ENCODE peak calls at places on chromosomes 3 and 15, in four cellular contexts. D, M, J and C are unnamed samples.

GRCh38 chr3:24135280-24135679 is 190.2 kb downstream of the NR1D2 start:
- DNase-seq in D (no peak), M (no peak), J (no peak), C (no peak)

GRCh38 chr3:89971329-89971728 is 863.9 kb downstream of the EPHA3 start:
- DNase-seq in D (no peak), M (no peak), J (no peak), C (no peak)

GRCh38 chr15:68783226-68784054 is 37.3 kb downstream of the ANP32A start:
- DNase-seq in D (no peak), M (peak), J (no peak), C (no peak)

GRCh38 chr3:189458536-189458935 is 172.7 kb upstream of the TP63 start:
- DNase-seq in D (peak), M (no peak), J (peak), C (no peak)

GRCh38 chr15:68479870-68480269 is 47.9 kb upstream of the ITGA11 start:
- DNase-seq in D (peak), M (no peak), J (peak), C (no peak)

GRCh38 chr3:127059032-127059560 is 76.2 kb downstream of the PLXNA1 start:
- DNase-seq in D (no peak), M (no peak), J (peak), C (peak)

GRCh38 chr15:87349181-87349580 is 907.4 kb downstream of the NTRK3 start:
- DNase-seq in D (peak), M (no peak), J (peak), C (no peak)

GRCh38 chr3:69659180-69659915 is 79.9 kb upstream of the MITF start:
- DNase-seq in D (no peak), M (no peak), J (no peak), C (no peak)

GRCh38 chr3:5078151-5078550 is 43.9 kb upstream of the ARL8B start:
- DNase-seq in D (peak), M (no peak), J (peak), C (peak)

GRCh38 chr3:86814321-86814720 is 176.6 kb downstream of the VGLL3 start:
- DNase-seq in D (peak), M (no peak), J (no peak), C (no peak)

GRCh38 chr3:167843483-167843882 is 108.0 kb downstream of the SERPINI1 start:
- DNase-seq in D (no peak), M (no peak), J (no peak), C (no peak)
- H3K4me3 ChIP-seq in D (no peak), M (no peak), J (no peak), C (no peak)

DNA sequence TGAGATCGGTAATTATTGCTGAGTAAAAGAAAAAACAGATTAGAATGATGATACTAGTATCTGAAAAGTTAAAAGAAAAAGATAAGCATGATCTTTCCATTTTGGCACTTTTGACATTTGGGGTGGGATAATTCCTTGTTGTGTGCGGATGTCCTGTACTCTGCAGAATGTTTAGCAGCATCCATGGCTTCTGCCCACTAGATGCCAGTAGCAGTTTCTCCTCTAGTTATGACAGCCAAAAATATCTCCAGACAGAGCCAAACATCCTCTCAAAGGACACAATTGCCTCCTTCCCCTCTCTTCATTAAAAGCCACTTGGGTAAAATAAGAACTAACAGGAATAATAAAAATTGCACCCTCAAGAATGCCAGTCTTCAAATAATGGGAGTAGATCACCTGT is 468.8 kb upstream of the GRM7 start:
- DNase-seq in D (no peak), M (no peak), J (no peak), C (no peak)
- TF ChIP-seq CTCF in D (no peak), M (peak), J (no peak), C (no peak)

GRCh38 chr3:177281292-177281942 is 84.1 kb upstream of the TBL1XR1 start:
- DNase-seq in D (no peak), M (no peak), J (no peak), C (no peak)
- H3K4me3 ChIP-seq in D (no peak), M (no peak), J (no peak), C (no peak)

GRCh38 chr3:196486263-196486662 is 17.3 kb downstream of the RNF168 start:
- DNase-seq in D (no peak), M (no peak), J (no peak), C (no peak)
- TF ChIP-seq CTCF in D (peak), M (peak), J (peak), C (peak)